ENCODE peak calls at places on chromosome 10, in four cellular contexts. G is IMR-90, Q is H9, K is H1. X is an unnamed sample.

GRCh38 chr10:60312818-60313588 is 76.7 kb downstream of the ANK3 start:
- DNase-seq in G (peak), Q (no peak), K (no peak), X (no peak)

GRCh38 chr10:100829103-100829870 is 83.5 kb upstream of the SLF2 start:
- DNase-seq in G (no peak), Q (no peak), K (no peak), X (no peak)

GRCh38 chr10:104104926-104105325 is 17.0 kb upstream of the SFR1 start:
- DNase-seq in G (peak), Q (no peak), K (no peak), X (no peak)

GRCh38 chr10:132909491-132910071 is 32.8 kb downstream of the CFAP46 start:
- DNase-seq in G (no peak), Q (no peak), K (no peak), X (no peak)

GRCh38 chr10:21234761-21235160 is 290.7 kb downstream of the SKIDA1 start:
- DNase-seq in G (no peak), Q (no peak), K (no peak), X (no peak)

GRCh38 chr10:19952611-19953010 is 136.4 kb downstream of the PLXDC2 start:
- DNase-seq in G (no peak), Q (no peak), K (no peak), X (no peak)

GRCh38 chr10:58886390-58886789 is 290.1 kb upstream of the PHYHIPL start:
- DNase-seq in G (no peak), Q (no peak), K (no peak), X (no peak)

GRCh38 chr10:6201511-6201975 is 1.2 kb upstream of the PFKFB3 start:
- DNase-seq in G (peak), Q (peak), K (peak), X (peak)

GRCh38 chr10:38008006-38008405 is 2.5 kb upstream of the ZNF33A start:
- DNase-seq in G (no peak), Q (no peak), K (no peak), X (no peak)

GRCh38 chr10:95333997-95334792 is 43.4 kb upstream of the PDLIM1 start:
- DNase-seq in G (peak), Q (no peak), K (no peak), X (no peak)

GRCh38 chr10:78934499-78934898 is 134.3 kb upstream of the ZMIZ1 start:
- DNase-seq in G (no peak), Q (no peak), K (no peak), X (no peak)

GRCh38 chr10:5973069-5973468 is 4.3 kb downstream of the IL15RA start:
- DNase-seq in G (no peak), Q (no peak), K (no peak), X (no peak)

GRCh38 chr10:114288424-114289095 is 49.5 kb downstream of the VWA2 start:
- DNase-seq in G (no peak), Q (no peak), K (no peak), X (no peak)

GRCh38 chr10:97843296-97843671 is 6.4 kb upstream of the GOLGA7B start:
- DNase-seq in G (no peak), Q (no peak), K (no peak), X (no peak)

GRCh38 chr10:133366751-133367150 is 6.4 kb downstream of the ECHS1 start:
- DNase-seq in G (no peak), Q (no peak), K (no peak), X (no peak)

GRCh38 chr10:108427081-108427480 is 1262.6 kb upstream of the SORCS1 start:
- DNase-seq in G (no peak), Q (no peak), K (no peak), X (no peak)

GRCh38 chr10:72248477-72249151 is 25.1 kb upstream of the DDIT4 start:
- DNase-seq in G (no peak), Q (peak), K (peak), X (no peak)

GRCh38 chr10:624312-624604 is 65.2 kb downstream of the DIP2C start:
- DNase-seq in G (no peak), Q (no peak), K (no peak), X (no peak)

GRCh38 chr10:624605-625334 is 64.7 kb downstream of the DIP2C start:
- DNase-seq in G (peak), Q (peak), K (no peak), X (no peak)

GRCh38 chr10:623039-623438 is 66.4 kb downstream of the DIP2C start:
- DNase-seq in G (no peak), Q (no peak), K (no peak), X (no peak)

GRCh38 chr10:621981-622740 is 67.3 kb downstream of the DIP2C start:
- DNase-seq in G (peak), Q (no peak), K (no peak), X (no peak)

DNA sequence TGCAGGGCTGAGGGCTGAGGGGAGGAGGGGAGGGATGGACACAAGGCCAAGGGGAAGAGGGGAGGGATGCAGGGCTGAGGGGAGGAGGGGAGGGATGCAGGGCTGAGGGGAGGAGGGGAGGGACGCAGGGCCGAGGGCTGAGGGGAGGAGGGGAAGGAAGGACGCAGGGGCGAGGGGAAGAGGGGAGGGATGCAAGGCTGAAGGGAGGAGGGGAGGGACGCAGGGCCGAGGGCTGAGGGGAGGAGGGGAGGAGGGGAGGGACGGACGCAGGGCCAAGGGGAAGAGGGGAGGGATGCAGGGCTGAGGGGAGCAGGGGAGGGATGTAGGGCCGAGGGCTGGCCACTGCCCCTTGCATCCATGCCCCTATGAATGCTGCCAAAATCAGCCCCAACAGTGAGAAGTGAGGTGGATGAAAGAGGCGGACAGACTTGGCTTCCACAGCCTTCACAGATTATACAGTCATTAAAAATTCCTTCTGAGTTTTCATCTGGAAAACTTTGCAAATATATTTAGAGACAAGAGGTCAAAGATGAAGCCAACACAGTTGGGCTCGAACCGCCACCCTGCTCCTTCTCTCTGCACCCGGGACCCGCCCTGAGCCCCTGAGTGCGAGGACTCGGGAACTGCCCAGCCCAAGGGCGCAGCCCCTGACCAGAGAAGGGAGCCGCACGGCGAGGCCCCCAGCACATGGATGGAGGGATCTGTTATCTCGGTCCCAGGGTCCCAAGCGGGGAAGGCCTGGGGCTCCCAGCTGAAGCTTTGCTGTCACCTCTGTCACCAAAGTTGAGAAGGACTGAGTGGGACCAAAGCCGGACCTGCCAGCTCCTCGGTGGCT is 65.8 kb downstream of the DIP2C start:
- DNase-seq in G (no peak), Q (no peak), K (no peak), X (no peak)
- H3K9ac ChIP-seq in G (no peak), Q (no peak), K (no peak), X (peak)

DNA sequence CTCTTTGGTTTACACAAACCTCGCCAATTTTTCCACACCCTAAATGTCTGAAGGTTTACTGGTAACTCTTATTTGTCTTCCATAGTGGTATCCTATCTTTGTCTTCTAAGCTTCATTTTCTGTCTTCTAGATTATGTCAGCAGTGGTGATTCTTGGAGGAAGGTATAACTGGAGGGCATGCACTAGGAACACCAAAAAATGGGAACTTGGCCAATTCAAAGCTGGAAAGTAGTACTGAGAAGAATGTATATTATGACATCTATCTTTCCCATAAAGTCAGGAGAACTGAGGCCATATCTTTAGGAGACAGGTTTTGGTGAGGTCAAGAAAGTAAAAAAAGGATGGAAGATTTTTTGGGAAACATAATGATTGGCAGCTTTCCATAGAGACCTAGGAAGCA is 113.3 kb downstream of the CPEB3 start:
- DNase-seq in G (peak), Q (no peak), K (no peak), X (no peak)
- H3K23ac ChIP-seq in G (no peak), Q (no peak), K (no peak), X (no peak)

GRCh38 chr10:102113261-102113955 is 6.8 kb downstream of the LDB1 start:
- DNase-seq in G (no peak), Q (no peak), K (no peak), X (no peak)

GRCh38 chr10:102113956-102114857 is 6.0 kb downstream of the LDB1 start:
- DNase-seq in G (no peak), Q (peak), K (peak), X (no peak)

GRCh38 chr10:102115775-102116174 is 4.4 kb downstream of the LDB1 start:
- DNase-seq in G (peak), Q (no peak), K (no peak), X (no peak)

GRCh38 chr10:102117391-102118159 is 2.6 kb downstream of the LDB1 start:
- DNase-seq in G (peak), Q (peak), K (peak), X (peak)

DNA sequence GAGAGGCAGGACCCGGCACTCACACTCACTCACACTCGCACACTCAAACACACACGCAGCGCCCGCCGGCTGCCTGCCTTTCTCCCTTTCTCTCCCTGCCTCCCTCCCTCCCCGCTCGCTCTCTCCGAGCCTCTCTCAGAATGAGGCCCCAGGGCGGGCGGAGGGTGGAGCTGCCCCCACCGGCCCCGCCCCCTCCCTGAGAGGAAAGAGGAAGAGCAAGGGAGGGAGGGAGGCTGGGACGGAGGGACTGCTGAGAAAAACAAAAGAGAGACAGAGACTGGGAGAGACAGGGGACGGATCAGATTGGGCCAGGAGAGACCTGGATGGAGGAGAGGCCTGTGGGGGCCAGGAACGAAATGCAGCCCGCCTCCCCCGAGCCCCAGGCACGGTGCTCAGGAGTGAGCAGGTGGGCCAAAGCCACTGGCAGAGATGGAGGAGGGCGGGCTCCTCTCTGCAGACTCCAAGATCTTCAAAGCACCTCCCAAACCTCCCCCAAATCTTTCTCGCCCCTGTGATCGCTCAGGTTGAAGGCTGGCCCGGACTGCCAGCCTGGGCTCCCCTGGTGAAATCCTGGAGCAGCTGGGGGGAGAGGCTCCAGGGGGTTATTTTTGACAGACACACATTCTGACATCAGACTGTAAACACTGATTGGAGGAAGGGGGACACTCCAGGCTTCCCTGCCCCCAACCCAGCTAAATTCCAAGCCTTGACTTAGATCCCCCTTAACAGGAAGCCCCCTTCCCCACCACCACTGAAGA is 5.1 kb downstream of the LDB1 start:
- DNase-seq in G (peak), Q (peak), K (peak), X (peak)
- H3K4ac ChIP-seq in G (peak), Q (no peak), K (no peak), X (no peak)

DNA sequence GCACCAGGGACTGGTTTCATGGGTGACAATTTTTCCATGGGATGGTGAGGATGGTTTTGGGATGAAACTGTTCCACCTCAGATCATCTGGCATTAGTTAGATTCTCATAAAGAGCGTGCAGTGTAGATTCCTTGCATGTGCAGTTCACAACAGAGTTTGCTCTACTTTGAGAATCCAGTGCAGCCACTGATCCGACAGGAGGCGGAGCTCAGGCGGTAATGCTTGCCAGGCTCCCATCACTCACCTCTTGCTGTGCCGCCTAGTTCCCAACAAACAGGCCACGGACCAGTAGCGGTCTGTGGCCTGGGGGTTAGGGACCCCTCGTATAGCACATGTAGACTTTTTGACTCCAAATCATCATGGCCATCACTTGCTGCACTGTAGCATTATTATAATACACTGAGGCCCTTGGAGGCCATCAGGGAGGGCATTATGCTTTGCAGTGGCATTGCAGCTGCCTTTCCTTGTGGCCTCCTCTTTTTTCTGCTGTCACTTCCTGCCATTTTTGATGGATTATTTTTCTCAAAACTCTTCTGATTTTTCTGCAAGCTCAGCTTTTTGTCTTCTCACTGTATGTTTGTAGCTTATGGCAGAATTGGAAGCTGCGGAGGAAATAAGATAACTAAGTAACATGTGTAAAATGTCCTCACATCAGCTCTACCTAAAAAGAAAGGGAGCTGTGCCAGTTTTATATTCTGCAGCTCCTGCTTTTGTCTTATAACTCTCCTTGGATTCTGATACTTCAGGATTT is 18.5 kb downstream of the CSGALNACT2 start:
- DNase-seq in G (no peak), Q (no peak), K (no peak), X (no peak)
- H3K9ac ChIP-seq in G (no peak), Q (no peak), K (no peak), X (no peak)

DNA sequence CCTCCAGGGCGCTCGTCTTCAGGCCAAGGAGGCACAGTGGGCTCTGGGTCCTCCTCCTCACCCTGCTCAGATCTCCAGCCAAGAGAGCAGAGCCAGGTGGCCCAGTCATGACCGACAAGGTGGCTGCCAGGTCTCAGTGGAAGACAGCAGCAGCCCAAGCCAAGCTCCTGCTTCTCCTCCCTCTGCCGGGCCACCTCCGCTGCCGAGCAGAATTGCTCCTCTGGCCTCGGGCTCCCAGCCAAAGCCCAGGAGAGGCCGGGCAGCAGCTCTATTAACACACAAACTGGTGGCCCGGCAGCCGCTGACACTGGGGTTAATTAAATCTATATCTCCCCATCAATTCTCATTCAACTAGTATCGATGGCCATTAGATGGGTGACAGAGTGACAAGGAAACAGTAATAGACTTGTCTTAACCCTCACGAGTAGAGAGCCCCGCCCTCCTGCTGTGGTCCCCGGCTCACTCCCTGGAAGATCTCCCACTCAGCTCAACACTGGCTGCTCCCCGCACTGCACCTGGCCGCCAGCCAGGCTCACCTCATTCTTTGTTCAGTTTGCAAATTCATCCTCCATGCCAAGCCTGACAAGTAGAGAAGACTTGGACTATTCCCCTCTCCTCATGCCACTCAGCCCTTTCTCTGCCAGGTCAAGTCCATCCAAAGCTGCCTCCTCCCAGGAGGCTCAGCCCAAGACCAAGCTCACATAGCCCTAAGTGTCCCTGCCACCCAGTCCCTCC is 74.1 kb upstream of the UNC5B start:
- DNase-seq in G (no peak), Q (peak), K (no peak), X (no peak)
- H3K23ac ChIP-seq in G (no peak), Q (no peak), K (no peak), X (peak)

GRCh38 chr10:86863443-86863842 is 94.0 kb downstream of the MMRN2 start:
- DNase-seq in G (no peak), Q (no peak), K (no peak), X (no peak)
- H3K4ac ChIP-seq in G (no peak), Q (no peak), K (peak), X (no peak)

GRCh38 chr10:110612073-110612472 is 32.1 kb upstream of the RBM20 start:
- DNase-seq in G (no peak), Q (no peak), K (no peak), X (no peak)
- H3K9ac ChIP-seq in G (no peak), Q (no peak), K (no peak), X (no peak)

GRCh38 chr10:86654411-86655172 is at the start of gene OPN4:
- DNase-seq in G (peak), Q (no peak), K (no peak), X (no peak)
- H3K23ac ChIP-seq in G (no peak), Q (no peak), K (no peak), X (no peak)

GRCh38 chr10:13853854-13854253 is 267.1 kb downstream of the PRPF18 start:
- DNase-seq in G (peak), Q (no peak), K (no peak), X (no peak)

GRCh38 chr10:13851906-13852305 is 265.1 kb downstream of the PRPF18 start:
- DNase-seq in G (no peak), Q (no peak), K (no peak), X (no peak)

GRCh38 chr10:13857465-13857864 is 270.7 kb downstream of the PRPF18 start:
- DNase-seq in G (no peak), Q (no peak), K (no peak), X (no peak)

GRCh38 chr10:13848530-13849425 is 262.0 kb downstream of the PRPF18 start:
- DNase-seq in G (no peak), Q (no peak), K (no peak), X (no peak)

DNA sequence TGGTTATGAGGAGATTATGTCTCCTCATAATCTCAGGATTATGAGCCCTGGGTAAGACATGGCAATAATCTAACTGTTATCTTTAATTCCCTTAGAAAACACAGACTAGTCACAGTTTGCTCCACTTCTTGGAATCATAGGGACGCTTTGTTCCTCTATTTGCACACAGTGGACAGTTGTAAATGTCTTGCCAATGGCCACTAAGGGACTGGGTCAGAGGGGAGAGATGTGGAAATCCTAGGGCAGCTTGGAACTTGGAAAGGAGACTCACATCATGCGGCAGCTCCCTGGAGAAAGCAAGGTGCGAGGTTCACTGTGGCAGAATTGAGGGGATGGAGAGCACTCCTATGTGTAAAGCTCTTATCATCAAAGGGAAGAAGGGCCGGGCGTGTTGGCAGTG is 266.1 kb downstream of the PRPF18 start:
- DNase-seq in G (no peak), Q (no peak), K (no peak), X (no peak)
- H3K4ac ChIP-seq in G (no peak), Q (no peak), K (no peak), X (no peak)

X was measured in neuronal stem cell.